ENCODE peak calls at places on chromosomes 2 and 18, in six cellular contexts. N, X, O, I, T and K are unnamed samples.

GRCh38 chr2:213224366-213224765 is 59.9 kb upstream of the SPAG16 start:
- DNase-seq in N (no peak), X (no peak), O (no peak), I (peak), T (no peak), K (no peak)

GRCh38 chr18:52435301-52435700 is 95.3 kb downstream of the DCC start:
- DNase-seq in N (no peak), X (no peak), O (no peak), I (no peak), T (no peak), K (no peak)

GRCh38 chr18:62485684-62486083 is 37.1 kb upstream of the ZCCHC2 start:
- DNase-seq in N (peak), X (no peak), O (no peak), I (peak), T (no peak), K (no peak)

GRCh38 chr2:40103590-40103989 is 324.5 kb upstream of the THUMPD2 start:
- DNase-seq in N (no peak), X (no peak), O (no peak), I (peak), T (no peak), K (no peak)

GRCh38 chr2:28009732-28010131 is 119.2 kb downstream of the BABAM2 start:
- DNase-seq in N (no peak), X (no peak), O (no peak), I (no peak), T (no peak), K (no peak)

GRCh38 chr2:8086796-8087479 is 594.9 kb upstream of the ID2 start:
- DNase-seq in N (no peak), X (no peak), O (no peak), I (peak), T (no peak), K (no peak)

GRCh38 chr2:60836491-60836890 is 44.9 kb upstream of the REL start:
- DNase-seq in N (no peak), X (no peak), O (no peak), I (no peak), T (no peak), K (no peak)

GRCh38 chr2:163656622-163657021 is 79.2 kb downstream of the FIGN start:
- DNase-seq in N (no peak), X (no peak), O (no peak), I (no peak), T (no peak), K (no peak)

GRCh38 chr2:8750221-8750620 is 68.4 kb downstream of the ID2 start:
- DNase-seq in N (no peak), X (no peak), O (no peak), I (no peak), T (no peak), K (no peak)

GRCh38 chr2:22153974-22154373 is 1030.2 kb downstream of the TDRD15 start:
- DNase-seq in N (no peak), X (no peak), O (no peak), I (no peak), T (no peak), K (no peak)

GRCh38 chr18:67476585-67476984 is 39.9 kb downstream of the DSEL start:
- DNase-seq in N (no peak), X (no peak), O (no peak), I (no peak), T (no peak), K (no peak)

GRCh38 chr18:78983530-78983929 is 3.9 kb downstream of the SALL3 start:
- DNase-seq in N (no peak), X (no peak), O (no peak), I (no peak), T (no peak), K (no peak)

GRCh38 chr2:3488768-3489448 is 30.4 kb downstream of the ADI1 start:
- DNase-seq in N (no peak), X (no peak), O (no peak), I (no peak), T (no peak), K (no peak)

GRCh38 chr2:236393581-236393980 is 129.4 kb upstream of the ASB18 start:
- DNase-seq in N (no peak), X (no peak), O (no peak), I (no peak), T (no peak), K (no peak)

GRCh38 chr2:213036836-213037235 is 114.6 kb downstream of the IKZF2 start:
- DNase-seq in N (no peak), X (no peak), O (no peak), I (peak), T (no peak), K (no peak)

GRCh38 chr2:8821276-8822217 is 15.9 kb downstream of the KIDINS220 start:
- DNase-seq in N (no peak), X (no peak), O (no peak), I (no peak), T (no peak), K (no peak)

GRCh38 chr2:215712219-215712849 is 276.5 kb upstream of the FN1 start:
- DNase-seq in N (no peak), X (no peak), O (no peak), I (no peak), T (no peak), K (no peak)

GRCh38 chr2:18998492-18998891 is 359.9 kb downstream of the OSR1 start:
- DNase-seq in N (no peak), X (no peak), O (no peak), I (no peak), T (no peak), K (no peak)

GRCh38 chr18:23158884-23159820 is 23.9 kb downstream of the CABLES1 start:
- DNase-seq in N (no peak), X (no peak), O (no peak), I (no peak), T (no peak), K (no peak)

GRCh38 chr2:1685957-1686783 is 58.1 kb downstream of the PXDN start:
- DNase-seq in N (no peak), X (no peak), O (no peak), I (no peak), T (no peak), K (no peak)

GRCh38 chr2:10885479-10885863 is 26.3 kb upstream of the KCNF1 start:
- DNase-seq in N (no peak), X (no peak), O (no peak), I (no peak), T (no peak), K (no peak)

GRCh38 chr2:121151311-121152109 is 133.5 kb downstream of the TFCP2L1 start:
- DNase-seq in N (no peak), X (no peak), O (no peak), I (no peak), T (no peak), K (no peak)

GRCh38 chr2:22626621-22627020 is 758.4 kb upstream of the KLHL29 start:
- DNase-seq in N (no peak), X (no peak), O (peak), I (no peak), T (no peak), K (no peak)

GRCh38 chr18:58096658-58097057 is 52.6 kb downstream of the NEDD4L start:
- DNase-seq in N (no peak), X (no peak), O (no peak), I (no peak), T (no peak), K (no peak)